ENCODE peak calls at places on chromosome 1, in ten cellular contexts. H is pancreas; G is GM23338; X is BJ; K is GM23248; J is fibroblast of mammary gland; Y is CD8-positive, alpha-beta T cell; T is HepG2; V is fibroblast of lung; Q is right cardiac atrium. E is an unnamed sample.

GRCh38 chr1:38558476-38559179 is 300.9 kb downstream of the RRAGC start:
- DNase-seq in J (no peak), G (peak), X (no peak), T (no peak), Q (peak), V (no peak), Y (peak), H (no peak), K (no peak), E (no peak)

GRCh38 chr1:24126023-24126671 is 14.2 kb upstream of the MYOM3 start:
- DNase-seq in K (peak), V (no peak), Y (no peak), J (peak), X (no peak), G (no peak), Q (no peak), H (no peak), T (no peak), E (no peak)

GRCh38 chr1:209873067-209873810 is 45.5 kb downstream of the UTP25 start:
- DNase-seq in H (no peak), G (no peak), K (peak), T (no peak), Y (no peak), J (peak), V (peak), Q (no peak), X (no peak), E (no peak)

GRCh38 chr1:38274974-38275373 is 228.4 kb upstream of the POU3F1 start:
- DNase-seq in H (no peak), Q (peak), V (no peak), K (no peak), J (peak), Y (no peak), X (no peak), G (no peak), T (no peak), E (no peak)

GRCh38 chr1:195664628-195665027 is 943.6 kb downstream of the KCNT2 start:
- DNase-seq in J (peak), V (peak), H (no peak), Q (no peak), G (no peak), X (no peak), T (no peak), Y (no peak), K (peak), E (no peak)

GRCh38 chr1:4837201-4837600 is 182.8 kb downstream of the AJAP1 start:
- DNase-seq in H (no peak), X (no peak), K (no peak), V (no peak), T (no peak), Q (no peak), G (no peak), Y (no peak), J (no peak), E (no peak)

GRCh38 chr1:151061012-151061401 is 810 bp downstream of the MLLT11 start:
- DNase-seq in T (no peak), X (no peak), V (no peak), K (no peak), H (no peak), J (no peak), Q (no peak), G (no peak), Y (no peak), E (peak)

GRCh38 chr1:9909222-9910046 is 635 bp downstream of the CTNNBIP1 start:
- DNase-seq in V (no peak), H (peak), Y (peak), X (no peak), G (peak), T (no peak), K (peak), Q (peak), J (peak), E (no peak)

GRCh38 chr1:26126321-26127084 is 14.9 kb downstream of the PDIK1L start:
- DNase-seq in T (no peak), Q (no peak), Y (peak), J (peak), G (no peak), X (no peak), V (no peak), H (no peak), K (no peak), E (peak)

GRCh38 chr1:110634455-110635281 is 28.5 kb upstream of the KCNA2 start:
- DNase-seq in Q (peak), J (peak), H (peak), Y (peak), V (peak), X (no peak), G (no peak), K (peak), T (no peak), E (no peak)

GRCh38 chr1:246121533-246121932 is 385.5 kb downstream of the SMYD3 start:
- DNase-seq in Y (no peak), H (no peak), Q (no peak), X (no peak), V (no peak), K (no peak), G (no peak), J (peak), T (no peak), E (no peak)

GRCh38 chr1:90723561-90724108 is 6.5 kb upstream of the BARHL2 start:
- DNase-seq in T (no peak), V (no peak), H (no peak), G (peak), X (no peak), K (peak), Y (no peak), Q (peak), J (no peak), E (peak)
- H3K4me3 ChIP-seq in T (no peak), V (peak), H (peak), G (peak), X (no peak), K (peak), Y (peak), Q (peak), J (no peak), E (no peak)

DNA sequence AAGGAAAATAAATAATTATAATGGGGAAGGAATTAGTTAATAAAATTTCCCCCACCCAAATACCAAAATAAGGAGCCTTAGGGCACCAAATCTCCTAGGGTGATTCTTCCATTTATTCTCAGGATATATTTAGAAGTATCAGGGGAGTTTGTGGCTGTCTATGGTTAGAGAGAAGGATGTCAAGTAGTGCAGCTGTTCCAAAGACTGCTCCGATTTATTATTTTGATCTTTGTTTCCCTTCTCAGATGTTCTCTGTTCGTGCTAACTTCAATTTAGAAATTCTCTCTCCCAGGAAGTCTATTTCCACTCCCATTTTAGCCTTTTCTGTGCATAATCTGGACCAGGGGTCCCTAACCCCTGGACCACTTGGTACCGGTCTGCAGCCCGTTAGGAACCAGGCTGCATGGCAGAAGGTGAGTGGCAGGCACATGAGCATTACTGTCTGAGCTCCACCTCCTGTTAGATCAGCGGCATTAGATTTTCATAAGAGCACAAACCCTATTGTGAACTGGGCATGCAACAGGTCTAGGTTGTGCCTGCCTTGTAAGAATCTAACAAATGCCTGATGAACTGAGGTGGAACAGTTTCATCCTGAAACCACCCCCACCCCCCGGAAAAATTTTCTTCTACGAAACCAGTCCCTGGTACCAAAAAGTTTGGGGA is 9.3 kb upstream of the MAST2 start:
- DNase-seq in T (peak), V (no peak), Q (no peak), H (no peak), K (no peak), G (no peak), X (no peak), Y (no peak), J (no peak), E (peak)
- H3K4me3 ChIP-seq in T (peak), V (no peak), Q (no peak), H (no peak), K (peak), G (no peak), X (no peak), Y (no peak), J (no peak), E (no peak)

GRCh38 chr1:84299536-84300260 is 1.8 kb upstream of the SAMD13 start:
- DNase-seq in J (no peak), V (peak), T (no peak), Y (no peak), G (peak), Q (no peak), H (no peak), K (peak), X (no peak), E (no peak)
- H3K4me3 ChIP-seq in J (peak), V (peak), T (peak), Y (no peak), G (peak), Q (peak), H (peak), K (peak), X (no peak), E (no peak)

GRCh38 chr1:154859786-154860153 is 10.3 kb downstream of the KCNN3 start:
- DNase-seq in H (no peak), X (no peak), Q (no peak), K (no peak), G (no peak), T (no peak), J (no peak), Y (no peak), V (no peak), E (no peak)
- H3K4me3 ChIP-seq in H (no peak), X (no peak), Q (no peak), K (no peak), G (no peak), T (no peak), J (no peak), Y (no peak), V (no peak), E (no peak)

GRCh38 chr1:109238382-109238781 is 11.0 kb upstream of the CELSR2 start:
- DNase-seq in X (no peak), Q (no peak), J (no peak), T (no peak), V (no peak), G (no peak), Y (no peak), K (no peak), H (no peak), E (no peak)

GRCh38 chr1:109237512-109237911 is 11.8 kb upstream of the CELSR2 start:
- DNase-seq in K (no peak), Q (no peak), Y (no peak), H (no peak), G (no peak), V (no peak), J (no peak), X (no peak), T (no peak), E (no peak)

GRCh38 chr1:109239580-109240068 is 9.7 kb upstream of the CELSR2 start:
- DNase-seq in Q (no peak), V (peak), H (no peak), Y (no peak), X (no peak), J (peak), K (peak), G (peak), T (peak), E (peak)

GRCh38 chr1:109240158-109241152 is 8.9 kb upstream of the CELSR2 start:
- DNase-seq in Q (peak), J (peak), V (peak), T (no peak), K (peak), H (no peak), G (peak), X (peak), Y (no peak), E (peak)

GRCh38 chr1:109239047-109239579 is 10.2 kb upstream of the CELSR2 start:
- DNase-seq in X (no peak), H (no peak), G (no peak), T (no peak), V (no peak), Q (no peak), Y (no peak), J (no peak), K (no peak), E (no peak)
- H3K4me3 ChIP-seq in X (no peak), H (no peak), G (no peak), T (no peak), V (no peak), Q (no peak), Y (no peak), J (no peak), K (no peak), E (no peak)

GRCh38 chr1:1540817-1541628 is 599 bp upstream of the TMEM240 start:
- DNase-seq in J (no peak), K (no peak), G (peak), V (no peak), T (no peak), Q (no peak), Y (no peak), H (no peak), X (no peak), E (no peak)
- H3K4me3 ChIP-seq in J (peak), K (peak), G (peak), V (no peak), T (no peak), Q (peak), Y (no peak), H (peak), X (peak), E (peak)

GRCh38 chr1:113036639-113037321 is 36.2 kb upstream of the LRIG2 start:
- DNase-seq in G (no peak), J (peak), K (peak), V (peak), Q (no peak), T (no peak), Y (no peak), X (no peak), H (no peak), E (no peak)
- H3K4me3 ChIP-seq in G (no peak), J (no peak), K (no peak), V (no peak), Q (no peak), T (no peak), Y (no peak), X (no peak), H (no peak), E (no peak)

DNA sequence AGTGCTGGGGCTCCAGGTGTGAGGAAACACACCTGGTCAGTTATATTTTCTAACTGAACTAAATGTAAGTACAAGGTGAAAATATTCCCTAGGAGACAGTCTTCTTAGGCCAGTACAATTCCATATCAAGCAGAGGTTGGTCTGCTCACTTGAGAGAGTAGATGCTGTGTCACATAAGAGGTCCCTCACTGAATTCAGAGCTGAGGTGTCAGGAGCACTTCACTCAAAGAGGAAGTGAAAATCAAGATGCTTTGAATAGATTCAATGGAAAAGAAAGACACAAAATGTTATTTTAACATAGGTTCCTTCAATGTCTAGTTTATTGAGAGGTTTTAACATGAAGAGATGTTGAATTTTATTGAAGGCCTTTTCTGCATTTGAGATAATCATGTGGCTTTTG is 4.3 kb upstream of the FCRL3 start:
- DNase-seq in G (no peak), T (no peak), K (no peak), H (no peak), V (no peak), Q (no peak), J (no peak), X (no peak), Y (no peak), E (no peak)
- H3K4me3 ChIP-seq in G (no peak), T (no peak), K (no peak), H (no peak), V (no peak), Q (no peak), J (no peak), X (no peak), Y (no peak), E (no peak)

DNA sequence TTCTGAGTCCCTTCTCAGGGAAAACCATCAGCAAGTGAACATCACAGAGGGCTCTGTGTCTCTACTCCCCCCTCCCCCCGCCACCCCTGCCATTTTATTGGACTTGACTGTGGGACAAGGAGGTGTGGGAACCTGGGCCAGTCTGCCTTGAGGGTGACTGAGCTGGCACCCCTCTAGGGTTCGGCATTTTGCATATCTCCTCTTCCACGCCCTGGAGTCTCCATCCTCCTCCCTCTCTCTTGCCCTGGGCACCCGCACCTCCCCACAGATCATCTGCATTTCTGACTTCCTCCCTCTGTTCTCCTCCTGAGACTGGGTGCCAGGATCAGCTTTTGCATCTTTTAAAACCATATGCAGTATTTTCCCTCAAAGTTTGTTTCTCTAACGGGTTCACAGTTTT is 107.1 kb upstream of the ERRFI1 start:
- DNase-seq in G (no peak), Y (no peak), T (no peak), H (no peak), K (peak), V (no peak), J (no peak), X (no peak), Q (peak), E (no peak)
- H3K4me3 ChIP-seq in G (no peak), Y (no peak), T (no peak), H (no peak), K (peak), V (no peak), J (no peak), X (no peak), Q (no peak), E (no peak)

E was measured in WERI-Rb-1.